ENCODE peak calls at places on chromosomes 5 and 9, in seven cellular contexts. One of them, this sample, is unnamed.
A peak's percentile ranks its signal among the peaks of the same experiment; 100 is the strongest.

GRCh38 chr9:136482046-136482792 is 621 bp downstream of the SEC16A start:
- DNase-seq in SK-N-SH: peak; percentile 75
- DNase-seq in GM12892: no peak
- DNase-seq in K562: no peak
- DNase-seq in HepG2: no peak
- DNase-seq in GM12878: no peak
- DNase-seq in H1: no peak
- DNase-seq in this sample: no peak

GRCh38 chr9:88425538-88425950 is 37.3 kb downstream of the SPIN1 start:
- DNase-seq in SK-N-SH: no peak
- DNase-seq in GM12892: no peak
- DNase-seq in K562: no peak
- DNase-seq in HepG2: no peak
- DNase-seq in GM12878: no peak
- DNase-seq in H1: no peak
- DNase-seq in this sample: no peak

GRCh38 chr9:20551236-20551635 is 71.1 kb downstream of the MLLT3 start:
- DNase-seq in SK-N-SH: no peak
- DNase-seq in GM12892: no peak
- DNase-seq in K562: no peak
- DNase-seq in HepG2: peak; percentile 24
- DNase-seq in GM12878: no peak
- DNase-seq in H1: no peak
- DNase-seq in this sample: no peak

GRCh38 chr5:151757233-151758140 is 944 bp downstream of the ATOX1 start:
- DNase-seq in SK-N-SH: no peak
- DNase-seq in GM12892: peak; percentile 29
- DNase-seq in K562: peak; percentile 42
- DNase-seq in HepG2: no peak
- DNase-seq in GM12878: no peak
- DNase-seq in H1: no peak
- DNase-seq in this sample: no peak

GRCh38 chr9:108800632-108801099 is 55.1 kb downstream of the ACTL7B start:
- DNase-seq in SK-N-SH: no peak
- DNase-seq in GM12892: no peak
- DNase-seq in K562: no peak
- DNase-seq in HepG2: no peak
- DNase-seq in GM12878: no peak
- DNase-seq in H1: no peak
- DNase-seq in this sample: no peak

GRCh38 chr5:93850311-93850710 is 108.9 kb upstream of the POU5F2 start:
- DNase-seq in SK-N-SH: peak; percentile 15
- DNase-seq in GM12892: no peak
- DNase-seq in K562: no peak
- DNase-seq in HepG2: no peak
- DNase-seq in GM12878: no peak
- DNase-seq in H1: no peak
- DNase-seq in this sample: no peak

GRCh38 chr9:7578951-7579743 is 220.4 kb downstream of the DMAC1 start:
- DNase-seq in SK-N-SH: no peak
- DNase-seq in GM12892: no peak
- DNase-seq in K562: no peak
- DNase-seq in HepG2: no peak
- DNase-seq in GM12878: no peak
- DNase-seq in H1: no peak
- DNase-seq in this sample: no peak

GRCh38 chr9:135154050-135154570 is 66.6 kb downstream of the OLFM1 start:
- DNase-seq in SK-N-SH: no peak
- DNase-seq in GM12892: no peak
- DNase-seq in K562: no peak
- DNase-seq in HepG2: no peak
- DNase-seq in GM12878: no peak
- DNase-seq in H1: no peak
- DNase-seq in this sample: no peak

GRCh38 chr5:90878081-90878480 is 319.5 kb downstream of the ADGRV1 start:
- DNase-seq in SK-N-SH: no peak
- DNase-seq in GM12892: no peak
- DNase-seq in K562: no peak
- DNase-seq in HepG2: no peak
- DNase-seq in GM12878: no peak
- DNase-seq in H1: no peak
- DNase-seq in this sample: no peak

GRCh38 chr5:90874066-90874465 is 315.5 kb downstream of the ADGRV1 start:
- DNase-seq in SK-N-SH: no peak
- DNase-seq in GM12892: no peak
- DNase-seq in K562: no peak
- DNase-seq in HepG2: no peak
- DNase-seq in GM12878: no peak
- DNase-seq in H1: no peak
- DNase-seq in this sample: no peak

GRCh38 chr5:90875456-90875855 is 316.9 kb downstream of the ADGRV1 start:
- DNase-seq in SK-N-SH: no peak
- DNase-seq in GM12892: no peak
- DNase-seq in K562: no peak
- DNase-seq in HepG2: no peak
- DNase-seq in GM12878: no peak
- DNase-seq in H1: no peak
- DNase-seq in this sample: no peak

GRCh38 chr5:90877049-90877448 is 318.5 kb downstream of the ADGRV1 start:
- DNase-seq in SK-N-SH: no peak
- DNase-seq in GM12892: no peak
- DNase-seq in K562: no peak
- DNase-seq in HepG2: no peak
- DNase-seq in GM12878: no peak
- DNase-seq in H1: no peak
- DNase-seq in this sample: no peak

DNA sequence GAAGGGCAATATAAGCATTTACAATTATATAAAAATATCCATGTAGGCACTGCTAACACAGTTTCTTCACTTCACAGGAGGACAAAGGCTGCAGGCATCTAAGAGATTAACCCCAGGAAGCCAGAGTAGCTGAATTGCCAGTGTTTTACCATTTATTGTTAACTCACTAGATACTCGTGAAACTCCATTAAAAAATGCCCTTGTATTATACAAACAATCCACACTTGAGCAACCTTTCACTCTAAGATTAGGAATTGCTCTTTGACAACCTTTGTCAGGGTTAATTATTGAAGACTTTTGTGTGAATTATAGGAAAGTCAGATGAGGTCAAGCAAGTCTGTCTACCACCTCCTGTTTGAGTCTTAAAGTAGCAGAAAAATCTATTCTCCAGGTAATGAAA is 317.8 kb downstream of the ADGRV1 start:
- DNase-seq in SK-N-SH: no peak
- DNase-seq in GM12892: no peak
- DNase-seq in K562: no peak
- DNase-seq in HepG2: peak; percentile 10
- DNase-seq in GM12878: no peak
- DNase-seq in H1: no peak
- DNase-seq in this sample: no peak
- TF ChIP-seq TAF1 in SK-N-SH: no peak
- TF ChIP-seq TAF1 in GM12892: no peak
- TF ChIP-seq TAF1 in K562: no peak
- TF ChIP-seq TAF1 in HepG2: no peak
- TF ChIP-seq TAF1 in GM12878: no peak
- TF ChIP-seq TAF1 in H1: no peak
- TF ChIP-seq TAF1 in this sample: no peak

DNA sequence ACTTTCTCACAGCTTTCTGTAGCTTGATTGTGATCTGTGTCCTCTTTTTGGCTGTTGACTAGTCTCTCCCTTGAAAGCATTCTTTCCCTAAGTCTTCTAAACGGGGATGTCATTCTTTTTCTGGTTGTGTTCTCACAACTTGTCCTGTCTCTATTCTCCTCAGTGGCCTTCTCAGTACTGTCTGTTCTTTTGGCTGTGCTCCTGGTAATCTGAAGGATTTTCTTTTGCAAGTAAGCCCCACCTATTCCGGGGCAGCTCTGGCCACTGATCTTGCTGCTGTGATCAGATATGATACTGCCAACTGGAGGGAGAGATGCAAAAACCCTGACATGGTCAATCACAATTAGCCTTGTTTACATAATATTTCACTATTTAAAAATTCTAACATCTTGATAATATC is 172.2 kb downstream of the CDC42SE2 start:
- DNase-seq in SK-N-SH: no peak
- DNase-seq in GM12892: no peak
- DNase-seq in K562: no peak
- DNase-seq in HepG2: no peak
- DNase-seq in GM12878: no peak
- DNase-seq in H1: no peak
- DNase-seq in this sample: no peak
- TF ChIP-seq TAF1 in SK-N-SH: no peak
- TF ChIP-seq TAF1 in GM12892: no peak
- TF ChIP-seq TAF1 in K562: no peak
- TF ChIP-seq TAF1 in HepG2: no peak
- TF ChIP-seq TAF1 in GM12878: no peak
- TF ChIP-seq TAF1 in H1: no peak
- TF ChIP-seq TAF1 in this sample: no peak

GRCh38 chr9:16278420-16278999 is 592.0 kb downstream of the BNC2 start:
- DNase-seq in SK-N-SH: peak; percentile 44
- DNase-seq in GM12892: no peak
- DNase-seq in K562: no peak
- DNase-seq in HepG2: no peak
- DNase-seq in GM12878: no peak
- DNase-seq in H1: no peak
- DNase-seq in this sample: no peak
- TF ChIP-seq TAF1 in SK-N-SH: no peak
- TF ChIP-seq TAF1 in GM12892: no peak
- TF ChIP-seq TAF1 in K562: no peak
- TF ChIP-seq TAF1 in HepG2: no peak
- TF ChIP-seq TAF1 in GM12878: no peak
- TF ChIP-seq TAF1 in H1: no peak
- TF ChIP-seq TAF1 in this sample: no peak

GRCh38 chr5:77211013-77211690 is 672 bp downstream of the PDE8B start:
- DNase-seq in SK-N-SH: peak; percentile 79
- DNase-seq in GM12892: no peak
- DNase-seq in K562: no peak
- DNase-seq in HepG2: no peak
- DNase-seq in GM12878: no peak
- DNase-seq in H1: peak; percentile 25
- DNase-seq in this sample: no peak
- TF ChIP-seq TAF1 in SK-N-SH: no peak
- TF ChIP-seq TAF1 in GM12892: no peak
- TF ChIP-seq TAF1 in K562: no peak
- TF ChIP-seq TAF1 in HepG2: no peak
- TF ChIP-seq TAF1 in GM12878: no peak
- TF ChIP-seq TAF1 in H1: no peak
- TF ChIP-seq TAF1 in this sample: no peak

GRCh38 chr5:14440598-14441401 is 140.8 kb upstream of the OTULINL start:
- DNase-seq in SK-N-SH: peak; percentile 83
- DNase-seq in GM12892: no peak
- DNase-seq in K562: no peak
- DNase-seq in HepG2: no peak
- DNase-seq in GM12878: no peak
- DNase-seq in H1: no peak
- DNase-seq in this sample: no peak
- TF ChIP-seq TAF1 in SK-N-SH: peak; percentile 53
- TF ChIP-seq TAF1 in GM12892: no peak
- TF ChIP-seq TAF1 in K562: no peak
- TF ChIP-seq TAF1 in HepG2: no peak
- TF ChIP-seq TAF1 in GM12878: no peak
- TF ChIP-seq TAF1 in H1: no peak
- TF ChIP-seq TAF1 in this sample: no peak

DNA sequence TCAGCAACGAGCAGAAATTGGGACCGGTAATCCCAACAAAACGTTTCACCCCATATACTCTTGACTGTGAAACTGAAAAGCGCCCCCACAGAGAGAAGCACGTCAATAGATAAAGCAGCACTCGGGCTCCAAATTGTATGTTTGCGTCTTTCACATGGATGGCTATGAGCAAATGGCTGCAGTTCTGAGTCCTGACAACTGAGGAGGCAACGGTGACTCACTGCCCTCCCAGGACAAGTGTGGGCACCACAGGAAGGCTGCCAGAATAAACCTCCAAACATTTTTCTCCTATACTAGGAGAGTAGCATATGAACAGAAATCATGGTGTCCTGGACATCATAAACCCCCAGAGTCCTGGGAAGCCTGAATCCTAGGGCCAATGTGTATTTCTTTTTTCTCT is 36.6 kb downstream of the SEMA4D start:
- DNase-seq in SK-N-SH: no peak
- DNase-seq in GM12892: no peak
- DNase-seq in K562: no peak
- DNase-seq in HepG2: no peak
- DNase-seq in GM12878: no peak
- DNase-seq in H1: no peak
- DNase-seq in this sample: no peak
- TF ChIP-seq TAF1 in SK-N-SH: no peak
- TF ChIP-seq TAF1 in GM12892: no peak
- TF ChIP-seq TAF1 in K562: no peak
- TF ChIP-seq TAF1 in HepG2: no peak
- TF ChIP-seq TAF1 in GM12878: no peak
- TF ChIP-seq TAF1 in H1: no peak
- TF ChIP-seq TAF1 in this sample: no peak

GRCh38 chr9:113164536-113165300 is 13.9 kb downstream of the SLC31A2 start:
- DNase-seq in SK-N-SH: peak; percentile 21
- DNase-seq in GM12892: no peak
- DNase-seq in K562: no peak
- DNase-seq in HepG2: no peak
- DNase-seq in GM12878: no peak
- DNase-seq in H1: no peak
- DNase-seq in this sample: no peak
- TF ChIP-seq TAF1 in SK-N-SH: no peak
- TF ChIP-seq TAF1 in GM12892: no peak
- TF ChIP-seq TAF1 in K562: no peak
- TF ChIP-seq TAF1 in HepG2: no peak
- TF ChIP-seq TAF1 in GM12878: no peak
- TF ChIP-seq TAF1 in H1: no peak
- TF ChIP-seq TAF1 in this sample: no peak